ENCODE peak calls at places on chromosomes 1 and 21, in four cellular contexts. O is IMR-90, X is right cardiac atrium, T is endodermal cell. B is an unnamed sample.

GRCh38 chr1:174191255-174191906 is 32.1 kb downstream of the RABGAP1L start:
- DNase-seq in T (no peak), O (peak; percentile 56), X (no peak), B (no peak)

GRCh38 chr1:182164273-182164672 is 102.8 kb upstream of the ZNF648 start:
- DNase-seq in X (peak; percentile 22), T (no peak), O (no peak), B (no peak)

GRCh38 chr1:203772836-203773235 is 7.9 kb downstream of the LAX1 start:
- DNase-seq in T (no peak), X (no peak), O (no peak), B (no peak)

GRCh38 chr1:190619724-190620123 is 142.1 kb upstream of the BRINP3 start:
- DNase-seq in O (peak; percentile 44), X (no peak), T (no peak), B (no peak)

GRCh38 chr1:243746736-243747135 is 103.3 kb downstream of the AKT3 start:
- DNase-seq in X (no peak), T (no peak), O (no peak), B (no peak)

GRCh38 chr21:22961248-22961647 is 1963.0 kb downstream of the NCAM2 start:
- DNase-seq in X (no peak), O (no peak), T (no peak), B (no peak)

GRCh38 chr1:160911441-160911840 is 26.5 kb upstream of the ITLN1 start:
- DNase-seq in X (no peak), T (peak; percentile 48), O (peak; percentile 3), B (no peak)

GRCh38 chr21:45549670-45550463 is 7.6 kb upstream of the SLC19A1 start:
- DNase-seq in O (no peak), X (no peak), T (peak; percentile 47), B (no peak)

GRCh38 chr21:34949499-34949898 is 99.6 kb downstream of the RUNX1 start:
- DNase-seq in O (no peak), T (no peak), X (no peak), B (no peak)

GRCh38 chr1:8053878-8054567 is 27.9 kb upstream of the ERRFI1 start:
- DNase-seq in X (no peak), T (no peak), O (no peak), B (no peak)

GRCh38 chr1:32241011-32241763 is 5.8 kb upstream of the FAM167B start:
- DNase-seq in T (peak; percentile 87), X (peak; percentile 61), O (peak; percentile 66), B (peak; percentile 58)

GRCh38 chr1:63524166-63524565 is 841 bp downstream of the EFCAB7 start:
- DNase-seq in O (no peak), T (no peak), X (no peak), B (no peak)

GRCh38 chr1:241462371-241462770 is 57.2 kb downstream of the FH start:
- DNase-seq in O (no peak), X (no peak), T (no peak), B (no peak)

GRCh38 chr1:46596846-46597245 is 7.2 kb downstream of the MKNK1 start:
- DNase-seq in X (no peak), T (no peak), O (no peak), B (no peak)

GRCh38 chr1:159030311-159030710 is 20.6 kb downstream of the IFI16 start:
- DNase-seq in T (no peak), X (no peak), O (no peak), B (no peak)

GRCh38 chr1:182968151-182968741 is 15.3 kb upstream of the SHCBP1L start:
- DNase-seq in T (no peak), O (peak; percentile 27), X (no peak), B (no peak)

GRCh38 chr21:38925923-38926322 is 120.2 kb downstream of the ETS2 start:
- DNase-seq in O (peak; percentile 89), X (peak; percentile 67), T (no peak), B (no peak)

GRCh38 chr21:32826317-32827167 is 55.0 kb upstream of the PAXBP1 start:
- DNase-seq in X (no peak), O (peak; percentile 63), T (peak; percentile 76), B (peak; percentile 24)

GRCh38 chr1:209190591-209191241 is 392.8 kb upstream of the CAMK1G start:
- DNase-seq in T (peak; percentile 93), O (no peak), X (peak; percentile 40), B (no peak)

GRCh38 chr1:109392788-109393580 is 4.7 kb downstream of the SORT1 start:
- DNase-seq in T (peak; percentile 54), O (peak; percentile 81), X (peak; percentile 70), B (peak; percentile 74)

GRCh38 chr1:206556748-206557635 is 49.7 kb downstream of the RASSF5 start:
- DNase-seq in T (peak; percentile 90), X (peak; percentile 77), O (peak; percentile 38), B (peak; percentile 75)

GRCh38 chr1:186530104-186530503 is 69.2 kb upstream of the PDC start:
- DNase-seq in T (no peak), X (no peak), O (peak; percentile 56), B (no peak)

GRCh38 chr1:6001992-6002576 is 9.9 kb upstream of the NPHP4 start:
- DNase-seq in X (no peak), T (no peak), O (no peak), B (peak; percentile 44)

GRCh38 chr1:19053486-19053885 is 97.0 kb upstream of the IFFO2 start:
- DNase-seq in X (no peak), O (no peak), T (no peak), B (no peak)

GRCh38 chr1:21256776-21257175 is 33.5 kb downstream of the ECE1 start:
- DNase-seq in T (no peak), X (no peak), O (no peak), B (no peak)

GRCh38 chr1:204633665-204634064 is 51.9 kb downstream of the LRRN2 start:
- DNase-seq in X (no peak), O (no peak), T (no peak), B (no peak)

GRCh38 chr1:46341222-46342083 is 846 bp downstream of the NSUN4 start:
- DNase-seq in O (no peak), T (peak; percentile 60), X (no peak), B (peak; percentile 44)

GRCh38 chr21:16082038-16082816 is 352.4 kb downstream of the USP25 start:
- DNase-seq in T (no peak), X (no peak), O (peak; percentile 22), B (no peak)

DNA sequence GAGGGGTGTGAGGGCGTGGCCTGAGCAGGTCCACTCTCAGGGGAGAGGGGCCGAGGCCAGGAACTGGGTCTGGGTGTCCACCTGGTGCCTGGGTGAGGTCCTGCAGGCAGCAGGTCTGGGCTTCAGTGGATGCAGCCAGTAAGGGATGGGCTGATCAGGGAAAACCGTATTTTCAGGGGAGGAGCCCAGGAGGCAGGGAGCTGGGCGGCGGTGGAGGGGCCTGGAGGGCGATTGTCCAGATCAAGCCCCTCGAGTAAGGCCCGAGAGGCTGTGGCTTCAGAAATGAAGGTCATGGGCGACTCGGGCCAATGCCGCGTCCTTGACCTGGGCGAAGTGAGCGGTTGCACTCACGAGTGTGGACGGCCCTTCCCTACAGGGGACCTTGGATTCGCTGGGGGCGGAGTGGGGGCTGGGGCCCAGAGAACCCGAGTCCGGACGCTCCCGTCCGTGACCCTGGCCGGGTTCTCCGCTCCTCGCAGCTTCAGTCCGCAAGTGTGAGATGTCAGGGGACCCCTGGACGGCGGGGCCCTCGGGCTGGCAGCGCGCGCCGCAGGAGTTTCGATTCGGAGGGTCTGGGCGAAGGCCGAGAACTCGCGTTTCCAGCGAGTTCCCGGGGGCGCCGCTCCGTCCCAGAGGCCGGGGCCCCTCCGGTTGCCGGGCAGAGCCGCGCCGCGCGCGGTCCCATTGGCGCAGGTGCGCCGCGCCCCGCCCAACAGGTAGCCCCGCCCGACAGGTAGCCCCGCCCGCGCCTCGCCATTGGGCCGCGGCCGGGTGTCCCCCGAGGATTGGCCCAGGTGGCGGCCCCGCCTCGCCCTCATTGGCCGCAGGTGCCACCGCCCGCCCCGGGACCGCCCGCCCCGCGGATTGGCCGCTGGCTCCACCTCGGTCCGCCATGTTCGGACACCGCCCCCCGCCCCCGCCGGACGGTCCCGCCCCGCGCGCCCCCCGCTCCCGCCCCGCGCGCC is at the start of gene PRKCZ:
- DNase-seq in O (no peak), T (peak; percentile 97), X (peak; percentile 77), B (no peak)
- H3K27ac ChIP-seq in O (no peak within 1 kb of the TSS), T (no peak within 1 kb of the TSS), X (peak within 1 kb of the TSS; percentile 2), B (no peak within 1 kb of the TSS)

GRCh38 chr1:228463009-228463558 is 24.1 kb upstream of the RNF187 start:
- DNase-seq in T (no peak), X (no peak), O (no peak), B (no peak)

GRCh38 chr1:228463559-228464455 is 23.4 kb upstream of the RNF187 start:
- DNase-seq in O (peak; percentile 4), T (peak; percentile 87), X (peak; percentile 53), B (no peak)

GRCh38 chr1:228464487-228464983 is 22.6 kb upstream of the RNF187 start:
- DNase-seq in T (peak; percentile 95), X (peak; percentile 76), O (peak; percentile 81), B (peak; percentile 87)

GRCh38 chr1:228465134-228465533 is 22.0 kb upstream of the RNF187 start:
- DNase-seq in X (no peak), T (no peak), O (no peak), B (no peak)

GRCh38 chr1:228465571-228466146 is 21.5 kb upstream of the RNF187 start:
- DNase-seq in O (no peak), T (no peak), X (no peak), B (no peak)
- H3K4me3 ChIP-seq in O (no peak overlapping the region), T (peak overlapping the region; percentile 78), X (no peak overlapping the region), B (no peak overlapping the region)

GRCh38 chr1:23101101-23101827 is 67.4 kb downstream of the LUZP1 start:
- DNase-seq in X (no peak), T (no peak), O (peak; percentile 65), B (no peak)
- H3K27ac ChIP-seq in X (no peak overlapping the region), T (no peak overlapping the region), O (no peak overlapping the region), B (peak overlapping the region; percentile 63)

GRCh38 chr1:221708076-221708571 is 33.8 kb downstream of the DUSP10 start:
- DNase-seq in T (no peak), O (no peak), X (no peak), B (no peak)
- H3K4me3 ChIP-seq in T (no peak overlapping the region), O (no peak overlapping the region), X (no peak overlapping the region), B (no peak overlapping the region)

GRCh38 chr1:235867903-235868469 is 1.3 kb upstream of the LYST start:
- DNase-seq in T (no peak), X (no peak), O (no peak), B (no peak)
- H3K27ac ChIP-seq in T (no peak overlapping the region), X (no peak overlapping the region), O (no peak overlapping the region), B (peak overlapping the region; percentile 94)

B was measured in dorsolateral prefrontal cortex.